ENCODE peak calls at places on chromosome 5, in eight cellular contexts. X is CD4-positive, alpha-beta memory T cell; J is colonic mucosa; F is GM23248; M is heart right ventricle; N is sigmoid colon; I is PC-3; L is CD8-positive, alpha-beta memory T cell. H is an unnamed sample. For H3K4me1, the result is how much of the 10 kb centered on the place peaks cover.

GRCh38 chr5:21173526-21173925 is 1185.5 kb upstream of the CDH18 start:
- DNase-seq in X (no peak), J (no peak), F (no peak), M (no peak), N (no peak), I (no peak), L (no peak), H (no peak)

GRCh38 chr5:40442346-40442745 is 237.4 kb upstream of the PTGER4 start:
- DNase-seq in X (peak), J (peak), F (peak), M (no peak), N (no peak), I (peak), L (no peak), H (no peak)

GRCh38 chr5:109718216-109718615 is 28.5 kb downstream of the MAN2A1 start:
- DNase-seq in X (no peak), J (no peak), F (no peak), M (no peak), N (no peak), I (no peak), L (no peak), H (no peak)

GRCh38 chr5:136772541-136772940 is 407.2 kb upstream of the TRPC7 start:
- DNase-seq in X (no peak), J (no peak), F (no peak), M (no peak), N (no peak), I (no peak), L (no peak), H (no peak)

GRCh38 chr5:172932313-172933017 is 26.8 kb upstream of the RPL26L1 start:
- DNase-seq in X (peak), J (peak), F (peak), M (peak), N (peak), I (peak), L (peak), H (peak)

GRCh38 chr5:51347704-51348103 is 35.5 kb upstream of the ISL1 start:
- DNase-seq in X (no peak), J (no peak), F (no peak), M (no peak), N (no peak), I (peak), L (no peak), H (no peak)

GRCh38 chr5:172778223-172778814 is 7.3 kb upstream of the DUSP1 start:
- DNase-seq in X (no peak), J (peak), F (peak), M (no peak), N (peak), I (peak), L (no peak), H (no peak)

GRCh38 chr5:717143-717542 is 24.0 kb upstream of the TPPP start:
- DNase-seq in X (no peak), J (no peak), F (no peak), M (no peak), N (no peak), I (no peak), L (no peak), H (no peak)

GRCh38 chr5:156178117-156178516 is 148.8 kb upstream of the SGCD start:
- DNase-seq in X (no peak), J (no peak), F (no peak), M (no peak), N (no peak), I (no peak), L (no peak), H (no peak)

GRCh38 chr5:132386644-132387286 is 17.3 kb downstream of the SLC22A5 start:
- DNase-seq in X (peak), J (peak), F (peak), M (peak), N (peak), I (peak), L (peak), H (peak)

GRCh38 chr5:154646841-154647759 is 108.1 kb upstream of the LARP1 start:
- DNase-seq in X (no peak), J (peak), F (peak), M (peak), N (peak), I (peak), L (no peak), H (peak)

GRCh38 chr5:154642499-154643245 is 112.5 kb upstream of the LARP1 start:
- DNase-seq in X (no peak), J (no peak), F (peak), M (no peak), N (no peak), I (peak), L (no peak), H (no peak)

GRCh38 chr5:154648229-154648628 is 106.9 kb upstream of the LARP1 start:
- DNase-seq in X (no peak), J (no peak), F (no peak), M (no peak), N (no peak), I (no peak), L (no peak), H (no peak)

GRCh38 chr5:154647760-154648143 is 107.4 kb upstream of the LARP1 start:
- DNase-seq in X (no peak), J (no peak), F (peak), M (no peak), N (no peak), I (no peak), L (no peak), H (no peak)

GRCh38 chr5:154644745-154645411 is 110.3 kb upstream of the LARP1 start:
- DNase-seq in X (no peak), J (no peak), F (no peak), M (no peak), N (no peak), I (no peak), L (no peak), H (no peak)
- H3K4me1 ChIP-seq in X (under half), J (under half), F (under half), M (under half), N (under half), I (under half), L (under half), H (under half)

GRCh38 chr5:180334751-180335613 is 18.2 kb downstream of the GFPT2 start:
- DNase-seq in X (no peak), J (no peak), F (no peak), M (no peak), N (peak), I (no peak), L (no peak), H (peak)
- H3K4me1 ChIP-seq in X (under half), J (under half), F (under half), M (under half), N (under half), I (under half), L (under half), H (under half)

DNA sequence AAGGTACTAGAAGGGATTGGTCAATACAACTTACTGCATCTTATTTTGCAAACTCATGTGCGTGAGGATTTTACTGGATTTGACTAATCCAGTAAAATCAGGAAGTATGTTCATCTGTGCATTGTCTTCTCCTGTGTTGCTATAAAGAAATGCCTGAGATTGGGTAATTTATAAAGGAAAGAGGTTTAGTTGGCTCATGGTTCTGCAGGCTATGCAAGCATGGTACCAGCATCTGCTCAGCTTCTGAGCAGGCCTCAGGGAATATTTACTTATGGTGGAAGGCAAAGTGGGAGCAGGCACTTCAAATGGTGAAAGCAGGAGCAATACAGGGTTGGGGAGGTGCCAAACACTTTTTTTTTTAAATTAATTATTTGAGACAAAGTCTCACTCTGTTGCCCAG is 2199.5 kb upstream of the WWC1 start:
- DNase-seq in X (no peak), J (no peak), F (no peak), M (no peak), N (no peak), I (no peak), L (no peak), H (no peak)
- H3K4me1 ChIP-seq in X (under half), J (under half), F (under half), M (under half), N (under half), I (under half), L (under half), H (under half)

DNA sequence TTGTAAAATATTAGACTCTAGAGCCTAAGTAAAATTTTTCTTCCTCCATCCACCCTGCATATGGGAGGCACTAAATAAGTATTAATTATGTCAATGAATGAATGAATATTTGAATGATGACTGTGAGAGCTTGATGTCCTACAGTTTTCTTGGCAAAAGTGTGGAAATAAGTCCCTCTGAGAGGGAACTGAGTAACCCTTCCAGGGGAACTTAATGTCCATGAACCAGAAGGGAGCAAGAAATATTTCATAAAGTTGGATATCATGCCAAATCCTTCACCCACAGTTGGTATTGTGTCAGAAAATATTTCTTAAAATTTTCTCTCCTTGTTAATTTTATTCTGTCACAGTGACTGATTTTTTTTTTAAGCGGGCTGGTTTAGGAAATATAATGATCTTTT is 36.6 kb downstream of the NNT start:
- DNase-seq in X (no peak), J (no peak), F (no peak), M (no peak), N (no peak), I (no peak), L (no peak), H (no peak)
- H3K4me1 ChIP-seq in X (under half), J (under half), F (under half), M (half or more), N (under half), I (under half), L (under half), H (under half)